ENCODE peak calls at places on chromosomes 2 and 18, in five cellular contexts. S, G, U, C and X are unnamed samples.

GRCh38 chr2:240387669-240388358 is 47.6 kb upstream of the GPC1 start:
- DNase-seq in S (peak), G (peak), U (peak), C (peak), X (peak)

GRCh38 chr18:22168360-22168921 is 948 bp upstream of the GATA6 start:
- DNase-seq in S (no peak), G (no peak), U (no peak), C (no peak), X (no peak)

GRCh38 chr2:45170191-45170975 is 161.1 kb upstream of the SIX2 start:
- DNase-seq in S (no peak), G (no peak), U (no peak), C (peak), X (peak)

GRCh38 chr2:11530864-11531451 is 2.9 kb upstream of the GREB1 start:
- DNase-seq in S (peak), G (no peak), U (no peak), C (no peak), X (no peak)

GRCh38 chr2:134718095-134718955 is 475 bp downstream of the TMEM163 start:
- DNase-seq in S (no peak), G (no peak), U (no peak), C (peak), X (no peak)

GRCh38 chr2:2571301-2572198 is 240.5 kb upstream of the MYT1L start:
- DNase-seq in S (no peak), G (no peak), U (no peak), C (no peak), X (no peak)

GRCh38 chr2:17853799-17854198 is 24.7 kb upstream of the KCNS3 start:
- DNase-seq in S (no peak), G (no peak), U (no peak), C (no peak), X (no peak)

GRCh38 chr2:210493528-210493927 is 17.0 kb upstream of the LANCL1 start:
- DNase-seq in S (no peak), G (no peak), U (no peak), C (no peak), X (no peak)

GRCh38 chr2:201633862-201634261 is 9.4 kb downstream of the TMEM237 start:
- DNase-seq in S (no peak), G (no peak), U (no peak), C (no peak), X (no peak)

GRCh38 chr2:556494-556893 is 120.7 kb downstream of the TMEM18 start:
- DNase-seq in S (no peak), G (peak), U (no peak), C (no peak), X (peak)

GRCh38 chr18:58805482-58806187 is 59.0 kb upstream of the ZNF532 start:
- DNase-seq in S (no peak), G (no peak), U (no peak), C (no peak), X (peak)

GRCh38 chr2:149307014-149307413 is 23.4 kb upstream of the LYPD6 start:
- DNase-seq in S (no peak), G (no peak), U (no peak), C (no peak), X (no peak)

GRCh38 chr2:105398522-105399206 is at the start of gene FHL2:
- DNase-seq in S (peak), G (peak), U (no peak), C (peak), X (peak)

GRCh38 chr18:9173770-9174233 is 37.2 kb downstream of the ANKRD12 start:
- DNase-seq in S (peak), G (no peak), U (no peak), C (no peak), X (no peak)

GRCh38 chr2:45412754-45413379 is 198.2 kb downstream of the SRBD1 start:
- DNase-seq in S (peak), G (no peak), U (no peak), C (peak), X (no peak)

GRCh38 chr2:112087346-112088020 is 32.4 kb downstream of the TMEM87B start:
- DNase-seq in S (no peak), G (no peak), U (no peak), C (no peak), X (no peak)

GRCh38 chr2:219419331-219420197 is 1.4 kb downstream of the DES start:
- DNase-seq in S (no peak), G (no peak), U (no peak), C (no peak), X (no peak)

GRCh38 chr18:44735071-44735470 is 54.4 kb downstream of the SETBP1 start:
- DNase-seq in S (no peak), G (no peak), U (no peak), C (no peak), X (no peak)

GRCh38 chr2:43062058-43062457 is 164.3 kb downstream of the ZFP36L2 start:
- DNase-seq in S (no peak), G (no peak), U (no peak), C (no peak), X (no peak)

GRCh38 chr2:48448274-48449061 is 81.5 kb upstream of the STON1 start:
- DNase-seq in S (peak), G (peak), U (no peak), C (peak), X (peak)

GRCh38 chr2:173962583-173963110 is 2.5 kb downstream of the SP3 start:
- DNase-seq in S (no peak), G (no peak), U (no peak), C (no peak), X (no peak)

GRCh38 chr2:59425292-59425691 is 1128.2 kb downstream of the BCL11A start:
- DNase-seq in S (no peak), G (peak), U (peak), C (no peak), X (peak)